ENCODE peak calls at places on chromosomes 2 and 18, in six cellular contexts. Y is PC-3, Q is brain microvascular endothelial cell, K is neural progenitor cell, C is A549, W is IMR-90. I is an unnamed sample.

GRCh38 chr18:44938396-44939036 is 257.8 kb downstream of the SETBP1 start:
- DNase-seq in C (no peak), Q (no peak), K (peak), Y (no peak), W (no peak), I (no peak)

GRCh38 chr2:1824202-1824905 is 80.0 kb upstream of the PXDN start:
- DNase-seq in K (no peak), Q (peak), W (no peak), Y (peak), C (no peak), I (no peak)

GRCh38 chr2:18268400-18268799 is 292.1 kb downstream of the RDH14 start:
- DNase-seq in K (no peak), W (peak), Y (peak), Q (peak), C (no peak), I (no peak)

GRCh38 chr2:8694737-8695136 is 12.9 kb downstream of the ID2 start:
- DNase-seq in C (no peak), Y (peak), K (no peak), W (peak), Q (no peak), I (no peak)

GRCh38 chr2:48253301-48253700 is 276.7 kb upstream of the STON1 start:
- DNase-seq in Y (no peak), W (no peak), C (no peak), Q (no peak), K (no peak), I (no peak)

GRCh38 chr2:48471048-48471474 is 58.9 kb upstream of the STON1 start:
- DNase-seq in C (peak), Q (peak), W (peak), K (peak), Y (peak), I (no peak)

GRCh38 chr2:30238143-30238800 is 6.9 kb downstream of the LBH start:
- DNase-seq in Q (no peak), Y (no peak), W (no peak), C (no peak), K (no peak), I (no peak)

GRCh38 chr2:50086450-50086849 is 932.1 kb upstream of the FSHR start:
- DNase-seq in Q (no peak), W (no peak), K (no peak), C (no peak), Y (no peak), I (no peak)

GRCh38 chr2:65353046-65353445 is 79.4 kb downstream of the SPRED2 start:
- DNase-seq in W (no peak), C (no peak), Q (no peak), Y (no peak), K (peak), I (no peak)

GRCh38 chr2:3651686-3652516 is 6.1 kb upstream of the ALLC start:
- DNase-seq in C (no peak), Y (peak), K (peak), Q (peak), W (no peak), I (peak)

GRCh38 chr2:124798551-124798950 is 773.5 kb downstream of the CNTNAP5 start:
- DNase-seq in Y (no peak), Q (no peak), C (no peak), W (no peak), K (no peak), I (no peak)

GRCh38 chr2:29786361-29786760 is 135.0 kb downstream of the ALK start:
- DNase-seq in C (no peak), W (no peak), Y (peak), Q (no peak), K (no peak), I (no peak)

GRCh38 chr2:95526360-95527341 is 42.1 kb upstream of the TRIM43B start:
- DNase-seq in Q (peak), K (no peak), W (peak), Y (peak), C (peak), I (no peak)

GRCh38 chr2:162041465-162041864 is 32.5 kb downstream of the DPP4 start:
- DNase-seq in Q (no peak), C (no peak), K (no peak), Y (no peak), W (no peak), I (no peak)

GRCh38 chr2:223731503-223731902 is 105.9 kb downstream of the AP1S3 start:
- DNase-seq in Q (no peak), K (no peak), Y (no peak), C (no peak), W (no peak), I (no peak)

GRCh38 chr2:232882085-232882484 is 12.0 kb downstream of the SNORC start:
- DNase-seq in W (no peak), Y (no peak), Q (no peak), C (no peak), K (no peak), I (no peak)

GRCh38 chr2:121897335-121897970 is 142.0 kb downstream of the TSN start:
- DNase-seq in K (peak), Q (peak), C (peak), W (peak), Y (peak), I (peak)

GRCh38 chr18:3871687-3872086 is 421.7 kb downstream of the TGIF1 start:
- DNase-seq in Q (no peak), K (no peak), W (no peak), C (no peak), Y (no peak), I (no peak)

GRCh38 chr2:54595999-54596903 is 127.2 kb upstream of the EML6 start:
- DNase-seq in Q (no peak), W (no peak), C (no peak), Y (no peak), K (no peak), I (no peak)
- H3K27ac ChIP-seq in Q (no peak), W (no peak), C (no peak), Y (no peak), K (no peak), I (no peak)

GRCh38 chr2:200380139-200380561 is 73.7 kb downstream of the SPATS2L start:
- DNase-seq in K (peak), Q (no peak), W (peak), Y (no peak), C (no peak), I (peak)
- H3K27ac ChIP-seq in K (peak), Q (peak), W (peak), Y (peak), C (no peak), I (no peak)

DNA sequence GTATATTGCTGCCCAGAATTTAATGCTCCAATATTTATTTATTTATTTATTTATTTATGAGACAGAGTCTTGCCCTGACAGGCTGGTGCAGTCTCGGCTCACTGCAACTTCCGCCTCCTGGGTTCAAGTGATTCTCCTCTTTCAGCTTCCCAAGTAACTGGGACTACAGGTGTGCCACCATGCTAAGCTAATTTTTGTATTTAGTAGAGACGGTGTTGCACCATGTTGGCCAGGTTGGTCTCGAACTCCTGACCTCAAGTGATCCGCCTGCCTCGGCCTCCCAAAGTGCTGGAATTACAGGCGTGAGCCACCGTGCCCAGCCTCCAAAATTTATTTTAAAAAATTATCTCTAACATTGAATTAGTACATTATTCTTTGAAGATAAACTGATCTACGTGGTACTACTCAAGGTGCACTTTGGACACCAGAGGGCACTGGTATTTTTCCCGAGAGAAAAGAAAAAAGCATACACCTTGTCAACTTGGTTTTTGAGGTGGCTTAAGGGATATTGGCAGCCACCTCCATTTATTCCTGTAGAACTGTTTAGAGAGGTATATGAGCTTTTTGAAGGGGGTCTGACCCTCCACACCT is 1.4 kb upstream of the IDH1 start:
- DNase-seq in W (no peak), C (no peak), Y (peak), K (peak), Q (no peak), I (no peak)
- H3K27ac ChIP-seq in W (no peak), C (no peak), Y (no peak), K (no peak), Q (no peak), I (no peak)

GRCh38 chr2:215898363-215898762 is 115.0 kb downstream of the MREG start:
- DNase-seq in K (no peak), W (no peak), Q (no peak), C (no peak), Y (no peak), I (no peak)
- H3K27ac ChIP-seq in K (no peak), W (no peak), Q (no peak), C (no peak), Y (no peak), I (no peak)

GRCh38 chr2:68390114-68390513 is 25.0 kb downstream of the PLEK start:
- DNase-seq in Y (no peak), W (no peak), Q (no peak), C (no peak), K (no peak), I (no peak)

GRCh38 chr2:68388772-68389171 is 23.7 kb downstream of the PLEK start:
- DNase-seq in K (no peak), Q (no peak), C (no peak), Y (no peak), W (no peak), I (no peak)

GRCh38 chr2:68390600-68390999 is 25.5 kb downstream of the PLEK start:
- DNase-seq in K (no peak), C (no peak), W (no peak), Q (no peak), Y (no peak), I (no peak)

GRCh38 chr2:68391099-68391498 is 26.0 kb downstream of the PLEK start:
- DNase-seq in Q (no peak), Y (no peak), W (no peak), K (no peak), C (no peak), I (peak)

DNA sequence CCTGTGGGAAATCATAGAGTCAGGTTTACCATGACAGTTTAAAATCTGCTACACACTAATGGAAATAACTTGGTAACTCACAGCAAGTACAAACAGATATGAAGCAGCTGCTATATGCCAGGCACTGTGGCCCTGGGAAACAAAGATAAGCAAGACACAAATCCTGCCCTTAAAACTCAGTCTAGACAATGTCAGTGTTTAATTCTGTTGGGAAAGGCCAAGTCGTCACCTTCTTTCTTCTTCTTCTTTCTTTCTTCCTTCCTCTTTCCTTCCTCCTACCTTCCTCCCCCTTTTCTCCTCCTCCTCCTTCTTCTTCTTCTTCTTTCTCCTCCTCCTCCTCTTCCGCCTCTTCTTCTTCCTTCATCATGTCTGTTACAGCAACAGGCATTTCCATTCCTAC is 26.8 kb downstream of the PLEK start:
- DNase-seq in Y (no peak), K (no peak), Q (no peak), W (no peak), C (no peak), I (no peak)
- H3K27ac ChIP-seq in Y (no peak), K (no peak), Q (no peak), W (no peak), C (no peak), I (peak)

GRCh38 chr2:205806126-205806905 is 124.0 kb downstream of the NRP2 start:
- DNase-seq in Q (no peak), Y (no peak), C (peak), K (no peak), W (no peak), I (no peak)
- H3K27ac ChIP-seq in Q (no peak), Y (no peak), C (peak), K (no peak), W (no peak), I (no peak)